ENCODE peak calls at places on chromosomes 6 and 20, in five cellular contexts. O, L, R, P and D are unnamed samples.

GRCh38 chr20:51220293-51220706 is 197.4 kb upstream of the KCNG1 start:
- DNase-seq in R (peak; percentile 75), L (peak; percentile 52), P (no peak), O (peak; percentile 23), D (peak; percentile 81)

GRCh38 chr6:5996701-5997419 is 9.9 kb downstream of the NRN1 start:
- DNase-seq in R (no peak), P (no peak), L (peak; percentile 77), O (no peak), D (peak; percentile 63)

GRCh38 chr6:126891158-126891557 is 227.3 kb upstream of the RSPO3 start:
- DNase-seq in O (no peak), P (no peak), L (no peak), R (no peak), D (no peak)

GRCh38 chr6:157587127-157587729 is 206.2 kb downstream of the ZDHHC14 start:
- DNase-seq in O (no peak), R (no peak), L (no peak), P (no peak), D (no peak)

GRCh38 chr20:19915111-19915798 is 101.9 kb upstream of the NAA20 start:
- DNase-seq in L (no peak), P (no peak), O (no peak), R (no peak), D (no peak)

GRCh38 chr6:3296113-3296512 is 37.4 kb downstream of the PSMG4 start:
- DNase-seq in R (no peak), O (no peak), L (no peak), P (no peak), D (no peak)

GRCh38 chr20:1182136-1182535 is 2.6 kb downstream of the TMEM74B start:
- DNase-seq in R (no peak), P (no peak), L (no peak), O (no peak), D (no peak)

GRCh38 chr20:50919567-50919966 is 11.7 kb downstream of the ADNP start:
- DNase-seq in L (no peak), O (no peak), P (no peak), R (no peak), D (no peak)

GRCh38 chr20:62239278-62239879 is 1.1 kb downstream of the OSBPL2 start:
- DNase-seq in R (no peak), O (no peak), P (no peak), L (no peak), D (no peak)

GRCh38 chr20:62550087-62550565 is 74.3 kb upstream of the GATA5 start:
- DNase-seq in L (no peak), O (no peak), R (peak; percentile 61), P (no peak), D (no peak)

GRCh38 chr20:63060057-63060991 is 53.6 kb upstream of the BHLHE23 start:
- DNase-seq in O (no peak), R (no peak), L (peak; percentile 86), P (no peak), D (no peak)

GRCh38 chr20:13061381-13061780 is 52.6 kb downstream of the SPTLC3 start:
- DNase-seq in P (no peak), O (no peak), R (no peak), L (no peak), D (no peak)

GRCh38 chr6:136031982-136032381 is 180.5 kb downstream of the PDE7B start:
- DNase-seq in L (peak; percentile 42), R (no peak), O (peak; percentile 15), P (no peak), D (peak; percentile 46)

GRCh38 chr20:4153251-4153650 is 137.9 kb upstream of the RNF24 start:
- DNase-seq in P (no peak), L (no peak), O (no peak), R (no peak), D (no peak)

GRCh38 chr6:41736207-41736710 is 851 bp upstream of the TFEB start:
- DNase-seq in R (peak; percentile 55), O (no peak), L (no peak), P (no peak), D (peak; percentile 26)

GRCh38 chr6:139323511-139324445 is 32.0 kb upstream of the TXLNB start:
- DNase-seq in P (no peak), R (no peak), O (peak; percentile 7), L (peak; percentile 7), D (no peak)

GRCh38 chr6:100210138-100210872 is 216.3 kb upstream of the MCHR2 start:
- DNase-seq in P (no peak), R (no peak), L (no peak), O (no peak), D (no peak)

GRCh38 chr20:38060536-38060935 is 27.0 kb downstream of the RPRD1B start:
- DNase-seq in P (no peak), O (no peak), R (no peak), L (no peak), D (no peak)

GRCh38 chr20:21719592-21720214 is 14.2 kb downstream of the PAX1 start:
- DNase-seq in R (peak; percentile 41), L (peak; percentile 65), O (peak; percentile 68), P (peak; percentile 12), D (peak; percentile 30)

GRCh38 chr20:40892642-40893041 is 136.0 kb upstream of the TOP1 start:
- DNase-seq in O (no peak), L (no peak), R (no peak), P (no peak), D (no peak)

GRCh38 chr20:61588356-61589054 is 336.4 kb downstream of the CDH4 start:
- DNase-seq in O (no peak), R (no peak), L (no peak), P (no peak), D (no peak)

GRCh38 chr6:43062818-43063217 is 3.4 kb downstream of the KLC4 start:
- DNase-seq in L (no peak), R (no peak), P (no peak), O (no peak), D (no peak)

GRCh38 chr20:58359441-58359840 is 29.6 kb upstream of the VAPB start:
- DNase-seq in R (no peak), O (no peak), P (no peak), L (no peak), D (no peak)

GRCh38 chr6:56329296-56330050 is 82.1 kb upstream of the COL21A1 start:
- DNase-seq in L (no peak), O (no peak), P (no peak), R (no peak), D (no peak)

GRCh38 chr20:5171074-5171789 is 44.4 kb downstream of the CDS2 start:
- DNase-seq in P (no peak), R (no peak), L (no peak), O (no peak), D (no peak)

GRCh38 chr6:4580361-4580760 is 195.8 kb upstream of the CDYL start:
- DNase-seq in O (no peak), P (no peak), L (no peak), R (no peak), D (no peak)

GRCh38 chr6:158232445-158233213 is 64.5 kb downstream of the GTF2H5 start:
- DNase-seq in O (peak; percentile 42), R (peak; percentile 71), P (no peak), L (peak; percentile 85), D (peak; percentile 69)

GRCh38 chr20:35120012-35120701 is 27.0 kb downstream of the EDEM2 start:
- DNase-seq in L (no peak), P (no peak), R (peak; percentile 67), O (no peak), D (no peak)

GRCh38 chr6:98946877-98947410 is 802 bp downstream of the FBXL4 start:
- DNase-seq in L (peak; percentile 31), R (no peak), O (no peak), P (no peak), D (peak; percentile 15)

GRCh38 chr20:14664101-14664500 is 326.7 kb upstream of the FLRT3 start:
- DNase-seq in L (no peak), O (no peak), P (no peak), R (no peak), D (no peak)

DNA sequence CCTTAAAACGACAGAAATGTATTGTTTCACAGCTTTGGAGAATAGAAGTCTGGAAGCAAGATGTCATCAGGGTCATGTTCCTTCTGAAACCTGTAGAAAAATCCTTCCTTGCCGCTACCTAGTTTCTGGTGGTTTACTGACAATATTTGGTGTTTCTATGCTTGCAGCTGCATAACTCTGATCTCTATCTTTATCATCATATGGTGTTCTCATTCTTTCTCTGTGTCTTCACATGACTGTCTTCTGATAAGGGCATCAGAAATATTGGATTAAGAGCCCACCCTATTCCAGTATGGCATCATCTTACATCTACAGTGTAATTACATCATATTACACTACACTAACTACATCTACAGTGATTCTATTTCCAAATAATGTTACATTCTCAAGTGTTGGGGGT is 148.0 kb downstream of the MANEA start:
- DNase-seq in L (no peak), R (no peak), P (no peak), O (no peak), D (no peak)
- TF ChIP-seq FOXM1 in L (no peak), R (no peak), P (no peak), O (no peak), D (no peak)

DNA sequence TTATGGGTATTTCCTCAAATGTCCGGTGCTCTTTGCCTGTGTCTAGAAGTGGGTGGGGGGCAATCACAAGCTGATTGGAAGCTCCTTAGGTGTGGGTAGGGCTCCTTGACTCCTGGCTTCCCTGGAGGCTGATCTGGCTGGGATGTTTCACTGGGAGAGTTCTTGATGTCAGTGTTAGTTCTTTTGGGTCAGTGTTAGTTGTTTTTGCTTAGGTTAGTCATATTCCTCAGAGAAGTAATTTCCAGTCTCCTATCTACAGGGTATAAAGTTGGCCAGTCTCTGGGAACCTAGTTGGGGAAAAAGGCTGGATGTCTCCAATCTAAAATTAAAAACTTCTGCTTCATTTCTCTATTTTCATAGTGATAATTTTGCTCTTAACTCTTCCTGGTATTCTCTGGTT is 23.6 kb downstream of the CDC5L start:
- DNase-seq in P (no peak), O (no peak), L (no peak), R (no peak), D (no peak)
- TF ChIP-seq FOXM1 in P (no peak), O (no peak), L (no peak), R (no peak), D (no peak)

DNA sequence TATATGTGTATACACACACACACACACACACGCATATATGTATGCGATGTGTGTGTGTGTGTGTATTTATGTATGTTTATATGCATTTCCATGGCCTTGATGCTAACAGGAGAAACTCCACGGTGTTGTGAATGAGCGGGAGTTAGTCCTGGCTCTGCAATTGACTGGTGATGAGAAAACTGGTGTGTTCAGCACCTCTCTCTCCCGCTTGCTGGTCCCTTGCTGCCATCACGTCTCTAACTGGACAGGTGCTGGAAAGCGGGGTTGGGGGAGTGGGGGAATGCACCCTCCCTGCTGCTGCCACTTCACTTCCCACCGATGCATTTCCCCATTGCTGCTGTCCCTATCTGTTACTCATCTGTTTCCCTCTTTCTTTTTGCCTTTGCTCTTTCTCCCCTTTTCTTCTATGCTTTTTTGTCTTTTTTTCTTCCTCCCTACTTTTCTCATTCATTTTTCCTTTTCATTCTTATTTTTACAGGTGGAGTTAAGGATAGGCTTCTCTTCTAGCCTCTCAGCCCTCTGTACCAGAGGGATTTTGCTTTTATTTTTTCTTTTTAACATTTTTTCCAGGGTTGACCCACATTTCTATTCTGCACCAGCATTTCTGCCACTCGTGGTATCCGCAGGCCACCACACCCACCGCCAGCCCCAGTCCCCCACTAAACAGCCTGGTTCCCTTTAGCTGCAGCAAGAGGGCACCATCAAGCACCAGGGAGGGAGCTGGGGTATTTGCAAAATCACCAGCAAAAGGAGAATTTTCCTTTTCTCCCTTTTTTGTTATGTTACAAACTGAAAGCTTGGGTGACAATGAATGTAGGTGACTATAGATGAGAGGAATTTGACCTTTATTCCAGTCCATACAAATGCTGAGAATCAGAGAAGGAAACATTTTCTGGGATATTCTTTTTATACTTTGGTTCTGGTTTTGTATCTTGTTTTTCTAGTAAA is 115.6 kb downstream of the TCP11 start:
- DNase-seq in O (no peak), L (no peak), R (no peak), P (no peak), D (no peak)
- TF ChIP-seq FOXM1 in O (no peak), L (no peak), R (no peak), P (no peak), D (no peak)

GRCh38 chr6:105592329-105592728 is 189.4 kb upstream of the PREP start:
- DNase-seq in R (no peak), P (no peak), O (no peak), L (no peak), D (no peak)
- TF ChIP-seq FOXM1 in R (no peak), P (no peak), O (no peak), L (peak; percentile 86), D (no peak)